ENCODE peak calls at places on chromosome 17, in eight cellular contexts. One of them, this sample, is unnamed.

GRCh38 chr17:57092171-57092570 is 7.1 kb downstream of the AKAP1 start:
- DNase-seq in left ventricle myocardium superior: no peak
- DNase-seq in central memory CD4-positive, alpha-beta T cell: no peak
- DNase-seq in cardiac fibroblast: peak; percentile 67
- DNase-seq in CD8-positive, alpha-beta T cell: no peak
- DNase-seq in HS-5: no peak
- DNase-seq in naive thymus-derived CD8-positive, alpha-beta T cell: no peak
- DNase-seq in H54: no peak
- DNase-seq in this sample: no peak

GRCh38 chr17:45770632-45771472 is 13.3 kb upstream of the CRHR1 start:
- DNase-seq in left ventricle myocardium superior: no peak
- DNase-seq in central memory CD4-positive, alpha-beta T cell: no peak
- DNase-seq in cardiac fibroblast: no peak
- DNase-seq in CD8-positive, alpha-beta T cell: no peak
- DNase-seq in HS-5: no peak
- DNase-seq in naive thymus-derived CD8-positive, alpha-beta T cell: no peak
- DNase-seq in H54: no peak
- DNase-seq in this sample: no peak

GRCh38 chr17:13947499-13947898 is 121.8 kb upstream of the COX10 start:
- DNase-seq in left ventricle myocardium superior: no peak
- DNase-seq in central memory CD4-positive, alpha-beta T cell: no peak
- DNase-seq in cardiac fibroblast: no peak
- DNase-seq in CD8-positive, alpha-beta T cell: no peak
- DNase-seq in HS-5: no peak
- DNase-seq in naive thymus-derived CD8-positive, alpha-beta T cell: no peak
- DNase-seq in H54: no peak
- DNase-seq in this sample: no peak

GRCh38 chr17:79054200-79054599 is 20.4 kb upstream of the ENGASE start:
- DNase-seq in left ventricle myocardium superior: no peak
- DNase-seq in central memory CD4-positive, alpha-beta T cell: no peak
- DNase-seq in cardiac fibroblast: no peak
- DNase-seq in CD8-positive, alpha-beta T cell: no peak
- DNase-seq in HS-5: no peak
- DNase-seq in naive thymus-derived CD8-positive, alpha-beta T cell: no peak
- DNase-seq in H54: no peak
- DNase-seq in this sample: no peak

GRCh38 chr17:17739388-17740066 is 58.3 kb downstream of the RAI1 start:
- DNase-seq in left ventricle myocardium superior: peak; percentile 64
- DNase-seq in central memory CD4-positive, alpha-beta T cell: no peak
- DNase-seq in cardiac fibroblast: peak; percentile 59
- DNase-seq in CD8-positive, alpha-beta T cell: no peak
- DNase-seq in HS-5: no peak
- DNase-seq in naive thymus-derived CD8-positive, alpha-beta T cell: no peak
- DNase-seq in H54: peak; percentile 96
- DNase-seq in this sample: peak; percentile 27

GRCh38 chr17:15398291-15398690 is 56.9 kb upstream of the TEKT3 start:
- DNase-seq in left ventricle myocardium superior: no peak
- DNase-seq in central memory CD4-positive, alpha-beta T cell: no peak
- DNase-seq in cardiac fibroblast: peak; percentile 38
- DNase-seq in CD8-positive, alpha-beta T cell: no peak
- DNase-seq in HS-5: no peak
- DNase-seq in naive thymus-derived CD8-positive, alpha-beta T cell: no peak
- DNase-seq in H54: peak; percentile 26
- DNase-seq in this sample: no peak

GRCh38 chr17:71966459-71967313 is 154.1 kb upstream of the SOX9 start:
- DNase-seq in left ventricle myocardium superior: peak; percentile 51
- DNase-seq in central memory CD4-positive, alpha-beta T cell: no peak
- DNase-seq in cardiac fibroblast: no peak
- DNase-seq in CD8-positive, alpha-beta T cell: no peak
- DNase-seq in HS-5: no peak
- DNase-seq in naive thymus-derived CD8-positive, alpha-beta T cell: no peak
- DNase-seq in H54: no peak
- DNase-seq in this sample: no peak

GRCh38 chr17:50110591-50111349 is 15.6 kb downstream of the PDK2 start:
- DNase-seq in left ventricle myocardium superior: peak; percentile 85
- DNase-seq in central memory CD4-positive, alpha-beta T cell: no peak
- DNase-seq in cardiac fibroblast: peak; percentile 51
- DNase-seq in CD8-positive, alpha-beta T cell: no peak
- DNase-seq in HS-5: no peak
- DNase-seq in naive thymus-derived CD8-positive, alpha-beta T cell: no peak
- DNase-seq in H54: no peak
- DNase-seq in this sample: no peak

GRCh38 chr17:64125937-64126336 is 4.0 kb downstream of the ERN1 start:
- DNase-seq in left ventricle myocardium superior: no peak
- DNase-seq in central memory CD4-positive, alpha-beta T cell: no peak
- DNase-seq in cardiac fibroblast: no peak
- DNase-seq in CD8-positive, alpha-beta T cell: no peak
- DNase-seq in HS-5: no peak
- DNase-seq in naive thymus-derived CD8-positive, alpha-beta T cell: no peak
- DNase-seq in H54: no peak
- DNase-seq in this sample: no peak

GRCh38 chr17:80845863-80846671 is 145.6 kb upstream of the CHMP6 start:
- DNase-seq in left ventricle myocardium superior: peak; percentile 20
- DNase-seq in central memory CD4-positive, alpha-beta T cell: no peak
- DNase-seq in cardiac fibroblast: no peak
- DNase-seq in CD8-positive, alpha-beta T cell: no peak
- DNase-seq in HS-5: no peak
- DNase-seq in naive thymus-derived CD8-positive, alpha-beta T cell: no peak
- DNase-seq in H54: no peak
- DNase-seq in this sample: peak; percentile 32

GRCh38 chr17:44894642-44895041 is 4.6 kb downstream of the EFTUD2 start:
- DNase-seq in left ventricle myocardium superior: no peak
- DNase-seq in central memory CD4-positive, alpha-beta T cell: no peak
- DNase-seq in cardiac fibroblast: no peak
- DNase-seq in CD8-positive, alpha-beta T cell: no peak
- DNase-seq in HS-5: no peak
- DNase-seq in naive thymus-derived CD8-positive, alpha-beta T cell: no peak
- DNase-seq in H54: no peak
- DNase-seq in this sample: no peak

GRCh38 chr17:62740066-62740465 is 68.0 kb downstream of the MARCHF10 start:
- DNase-seq in left ventricle myocardium superior: no peak
- DNase-seq in central memory CD4-positive, alpha-beta T cell: no peak
- DNase-seq in cardiac fibroblast: no peak
- DNase-seq in CD8-positive, alpha-beta T cell: no peak
- DNase-seq in HS-5: no peak
- DNase-seq in naive thymus-derived CD8-positive, alpha-beta T cell: no peak
- DNase-seq in H54: no peak
- DNase-seq in this sample: no peak

GRCh38 chr17:35684046-35684802 is 47.2 kb upstream of the RASL10B start:
- DNase-seq in left ventricle myocardium superior: no peak
- DNase-seq in central memory CD4-positive, alpha-beta T cell: no peak
- DNase-seq in cardiac fibroblast: peak; percentile 58
- DNase-seq in CD8-positive, alpha-beta T cell: no peak
- DNase-seq in HS-5: no peak
- DNase-seq in naive thymus-derived CD8-positive, alpha-beta T cell: no peak
- DNase-seq in H54: peak; percentile 33
- DNase-seq in this sample: no peak

GRCh38 chr17:64984181-64984580 is 64.9 kb upstream of the LRRC37A3 start:
- DNase-seq in left ventricle myocardium superior: no peak
- DNase-seq in central memory CD4-positive, alpha-beta T cell: no peak
- DNase-seq in cardiac fibroblast: no peak
- DNase-seq in CD8-positive, alpha-beta T cell: no peak
- DNase-seq in HS-5: no peak
- DNase-seq in naive thymus-derived CD8-positive, alpha-beta T cell: no peak
- DNase-seq in H54: no peak
- DNase-seq in this sample: no peak

GRCh38 chr17:50182783-50183438 is 17.1 kb downstream of the SGCA start:
- DNase-seq in left ventricle myocardium superior: no peak
- DNase-seq in central memory CD4-positive, alpha-beta T cell: no peak
- DNase-seq in cardiac fibroblast: peak; percentile 55
- DNase-seq in CD8-positive, alpha-beta T cell: no peak
- DNase-seq in HS-5: no peak
- DNase-seq in naive thymus-derived CD8-positive, alpha-beta T cell: no peak
- DNase-seq in H54: no peak
- DNase-seq in this sample: no peak

GRCh38 chr17:18326039-18326438 is 10.9 kb downstream of the SMCR8 start:
- DNase-seq in left ventricle myocardium superior: no peak
- DNase-seq in central memory CD4-positive, alpha-beta T cell: no peak
- DNase-seq in cardiac fibroblast: no peak
- DNase-seq in CD8-positive, alpha-beta T cell: no peak
- DNase-seq in HS-5: no peak
- DNase-seq in naive thymus-derived CD8-positive, alpha-beta T cell: no peak
- DNase-seq in H54: no peak
- DNase-seq in this sample: no peak

GRCh38 chr17:76793775-76794174 is 55.9 kb downstream of the MFSD11 start:
- DNase-seq in left ventricle myocardium superior: no peak
- DNase-seq in central memory CD4-positive, alpha-beta T cell: no peak
- DNase-seq in cardiac fibroblast: peak; percentile 52
- DNase-seq in CD8-positive, alpha-beta T cell: no peak
- DNase-seq in HS-5: no peak
- DNase-seq in naive thymus-derived CD8-positive, alpha-beta T cell: no peak
- DNase-seq in H54: no peak
- DNase-seq in this sample: peak; percentile 8

GRCh38 chr17:72711531-72712310 is 380.8 kb downstream of the SLC39A11 start:
- DNase-seq in left ventricle myocardium superior: no peak
- DNase-seq in central memory CD4-positive, alpha-beta T cell: no peak
- DNase-seq in cardiac fibroblast: no peak
- DNase-seq in CD8-positive, alpha-beta T cell: no peak
- DNase-seq in HS-5: no peak
- DNase-seq in naive thymus-derived CD8-positive, alpha-beta T cell: no peak
- DNase-seq in H54: no peak
- DNase-seq in this sample: no peak

GRCh38 chr17:29560306-29560705 is 6.5 kb downstream of the ABHD15 start:
- DNase-seq in left ventricle myocardium superior: no peak
- DNase-seq in central memory CD4-positive, alpha-beta T cell: no peak
- DNase-seq in cardiac fibroblast: no peak
- DNase-seq in CD8-positive, alpha-beta T cell: no peak
- DNase-seq in HS-5: no peak
- DNase-seq in naive thymus-derived CD8-positive, alpha-beta T cell: no peak
- DNase-seq in H54: no peak
- DNase-seq in this sample: no peak

GRCh38 chr17:41600318-41600717 is 12.2 kb downstream of the KRT16 start:
- DNase-seq in left ventricle myocardium superior: no peak
- DNase-seq in central memory CD4-positive, alpha-beta T cell: no peak
- DNase-seq in cardiac fibroblast: no peak
- DNase-seq in CD8-positive, alpha-beta T cell: no peak
- DNase-seq in HS-5: no peak
- DNase-seq in naive thymus-derived CD8-positive, alpha-beta T cell: no peak
- DNase-seq in H54: no peak
- DNase-seq in this sample: no peak

GRCh38 chr17:77206557-77206956 is 65.8 kb downstream of the SEC14L1 start:
- DNase-seq in left ventricle myocardium superior: no peak
- DNase-seq in central memory CD4-positive, alpha-beta T cell: no peak
- DNase-seq in cardiac fibroblast: peak; percentile 55
- DNase-seq in CD8-positive, alpha-beta T cell: no peak
- DNase-seq in HS-5: no peak
- DNase-seq in naive thymus-derived CD8-positive, alpha-beta T cell: no peak
- DNase-seq in H54: no peak
- DNase-seq in this sample: no peak

GRCh38 chr17:83199500-83200201 is 120.2 kb downstream of the METRNL start:
- DNase-seq in left ventricle myocardium superior: peak; percentile 70
- DNase-seq in central memory CD4-positive, alpha-beta T cell: peak; percentile 16
- DNase-seq in cardiac fibroblast: peak; percentile 81
- DNase-seq in CD8-positive, alpha-beta T cell: peak; percentile 45
- DNase-seq in HS-5: no peak
- DNase-seq in naive thymus-derived CD8-positive, alpha-beta T cell: peak; percentile 53
- DNase-seq in H54: no peak
- DNase-seq in this sample: peak; percentile 25

GRCh38 chr17:63993368-63993990 is 4.7 kb upstream of the PRR29 start:
- DNase-seq in left ventricle myocardium superior: no peak
- DNase-seq in central memory CD4-positive, alpha-beta T cell: peak; percentile 51
- DNase-seq in cardiac fibroblast: no peak
- DNase-seq in CD8-positive, alpha-beta T cell: peak; percentile 28
- DNase-seq in HS-5: no peak
- DNase-seq in naive thymus-derived CD8-positive, alpha-beta T cell: peak; percentile 32
- DNase-seq in H54: no peak
- DNase-seq in this sample: no peak

GRCh38 chr17:57234252-57235092 is 21.9 kb upstream of the MSI2 start:
- DNase-seq in left ventricle myocardium superior: no peak
- DNase-seq in central memory CD4-positive, alpha-beta T cell: no peak
- DNase-seq in cardiac fibroblast: no peak
- DNase-seq in CD8-positive, alpha-beta T cell: no peak
- DNase-seq in HS-5: no peak
- DNase-seq in naive thymus-derived CD8-positive, alpha-beta T cell: no peak
- DNase-seq in H54: no peak
- DNase-seq in this sample: no peak

GRCh38 chr17:43556292-43556691 is 10.2 kb upstream of the ETV4 start:
- DNase-seq in left ventricle myocardium superior: no peak
- DNase-seq in central memory CD4-positive, alpha-beta T cell: no peak
- DNase-seq in cardiac fibroblast: peak; percentile 50
- DNase-seq in CD8-positive, alpha-beta T cell: no peak
- DNase-seq in HS-5: no peak
- DNase-seq in naive thymus-derived CD8-positive, alpha-beta T cell: no peak
- DNase-seq in H54: peak; percentile 72
- DNase-seq in this sample: peak; percentile 83

GRCh38 chr17:41585301-41585700 is 1.4 kb downstream of the KRT14 start:
- DNase-seq in left ventricle myocardium superior: no peak
- DNase-seq in central memory CD4-positive, alpha-beta T cell: no peak
- DNase-seq in cardiac fibroblast: no peak
- DNase-seq in CD8-positive, alpha-beta T cell: no peak
- DNase-seq in HS-5: no peak
- DNase-seq in naive thymus-derived CD8-positive, alpha-beta T cell: no peak
- DNase-seq in H54: no peak
- DNase-seq in this sample: no peak

GRCh38 chr17:78325076-78325712 is 34.7 kb downstream of the SOCS3 start:
- DNase-seq in left ventricle myocardium superior: peak; percentile 83
- DNase-seq in central memory CD4-positive, alpha-beta T cell: no peak
- DNase-seq in cardiac fibroblast: peak; percentile 86
- DNase-seq in CD8-positive, alpha-beta T cell: no peak
- DNase-seq in HS-5: no peak
- DNase-seq in naive thymus-derived CD8-positive, alpha-beta T cell: no peak
- DNase-seq in H54: no peak
- DNase-seq in this sample: no peak

GRCh38 chr17:72134560-72135399 is 14.0 kb downstream of the SOX9 start:
- DNase-seq in left ventricle myocardium superior: no peak
- DNase-seq in central memory CD4-positive, alpha-beta T cell: no peak
- DNase-seq in cardiac fibroblast: no peak
- DNase-seq in CD8-positive, alpha-beta T cell: no peak
- DNase-seq in HS-5: no peak
- DNase-seq in naive thymus-derived CD8-positive, alpha-beta T cell: no peak
- DNase-seq in H54: no peak
- DNase-seq in this sample: peak; percentile 55

GRCh38 chr17:42337442-42337841 is 49.1 kb downstream of the STAT5A start:
- DNase-seq in left ventricle myocardium superior: no peak
- DNase-seq in central memory CD4-positive, alpha-beta T cell: peak; percentile 82
- DNase-seq in cardiac fibroblast: peak; percentile 34
- DNase-seq in CD8-positive, alpha-beta T cell: peak; percentile 70
- DNase-seq in HS-5: no peak
- DNase-seq in naive thymus-derived CD8-positive, alpha-beta T cell: peak; percentile 45
- DNase-seq in H54: no peak
- DNase-seq in this sample: peak; percentile 42

GRCh38 chr17:70168979-70169706 is at the start of gene KCNJ2:
- DNase-seq in left ventricle myocardium superior: peak; percentile 95
- DNase-seq in central memory CD4-positive, alpha-beta T cell: no peak
- DNase-seq in cardiac fibroblast: peak; percentile 77
- DNase-seq in CD8-positive, alpha-beta T cell: peak; percentile 9
- DNase-seq in HS-5: no peak
- DNase-seq in naive thymus-derived CD8-positive, alpha-beta T cell: no peak
- DNase-seq in H54: peak; percentile 86
- DNase-seq in this sample: peak; percentile 87

GRCh38 chr17:859461-860195 is 77.5 kb downstream of the MRM3 start:
- DNase-seq in left ventricle myocardium superior: peak; percentile 67
- DNase-seq in central memory CD4-positive, alpha-beta T cell: no peak
- DNase-seq in cardiac fibroblast: peak; percentile 4
- DNase-seq in CD8-positive, alpha-beta T cell: no peak
- DNase-seq in HS-5: no peak
- DNase-seq in naive thymus-derived CD8-positive, alpha-beta T cell: no peak
- DNase-seq in H54: no peak
- DNase-seq in this sample: no peak

GRCh38 chr17:59963738-59964454 is 644 bp downstream of the RNFT1 start:
- DNase-seq in left ventricle myocardium superior: peak; percentile 51
- DNase-seq in central memory CD4-positive, alpha-beta T cell: no peak
- DNase-seq in cardiac fibroblast: peak; percentile 64
- DNase-seq in CD8-positive, alpha-beta T cell: peak; percentile 59
- DNase-seq in HS-5: peak; percentile 14
- DNase-seq in naive thymus-derived CD8-positive, alpha-beta T cell: no peak
- DNase-seq in H54: peak; percentile 53
- DNase-seq in this sample: peak; percentile 58

GRCh38 chr17:10325036-10325435 is 47.8 kb downstream of the MYH13 start:
- DNase-seq in left ventricle myocardium superior: no peak
- DNase-seq in central memory CD4-positive, alpha-beta T cell: no peak
- DNase-seq in cardiac fibroblast: no peak
- DNase-seq in CD8-positive, alpha-beta T cell: no peak
- DNase-seq in HS-5: no peak
- DNase-seq in naive thymus-derived CD8-positive, alpha-beta T cell: no peak
- DNase-seq in H54: no peak
- DNase-seq in this sample: no peak

GRCh38 chr17:68431661-68432071 is 25.6 kb downstream of the WIPI1 start:
- DNase-seq in left ventricle myocardium superior: no peak
- DNase-seq in central memory CD4-positive, alpha-beta T cell: peak; percentile 53
- DNase-seq in cardiac fibroblast: peak; percentile 50
- DNase-seq in CD8-positive, alpha-beta T cell: peak; percentile 46
- DNase-seq in HS-5: no peak
- DNase-seq in naive thymus-derived CD8-positive, alpha-beta T cell: peak; percentile 43
- DNase-seq in H54: peak; percentile 23
- DNase-seq in this sample: peak; percentile 11

This sample was measured in small intestine.